ENCODE peak calls at places on chromosomes 16 and 17, in nine cellular contexts. I, O, B, W, J, M, U, D and A are unnamed samples.

GRCh38 chr16:46785076-46785845 is 37.1 kb upstream of the MYLK3 start:
- DNase-seq in B (no peak), M (no peak), I (no peak), J (no peak), U (no peak), O (no peak), D (no peak), W (no peak), A (no peak)

GRCh38 chr16:25005445-25006306 is 9.5 kb downstream of the ARHGAP17 start:
- DNase-seq in M (no peak), D (no peak), B (no peak), U (no peak), O (no peak), W (no peak), J (no peak), I (no peak), A (no peak)

GRCh38 chr16:55559233-55559632 is 7.3 kb upstream of the CAPNS2 start:
- DNase-seq in I (no peak), M (no peak), B (no peak), W (no peak), D (peak; percentile 63), O (no peak), U (peak; percentile 73), J (no peak), A (no peak)

GRCh38 chr16:68826652-68827051 is 16.7 kb upstream of the TANGO6 start:
- DNase-seq in M (no peak), O (no peak), W (no peak), D (no peak), U (no peak), I (no peak), B (no peak), J (no peak), A (no peak)

GRCh38 chr17:27597783-27598320 is 33.1 kb upstream of the LGALS9 start:
- DNase-seq in O (no peak), J (peak; percentile 66), M (no peak), B (no peak), W (no peak), U (no peak), I (no peak), D (no peak), A (no peak)

GRCh38 chr17:49798182-49798581 is 9.7 kb downstream of the KAT7 start:
- DNase-seq in O (no peak), B (no peak), I (no peak), M (no peak), J (no peak), D (no peak), U (peak; percentile 71), W (no peak), A (peak; percentile 28)

GRCh38 chr17:46264456-46265198 is 30.3 kb upstream of the LRRC37A start:
- DNase-seq in U (peak; percentile 92), B (peak; percentile 56), M (no peak), D (no peak), W (no peak), I (no peak), J (no peak), O (no peak), A (no peak)

GRCh38 chr16:54164789-54165173 is 121.8 kb downstream of the IRX3 start:
- DNase-seq in I (no peak), W (no peak), O (no peak), B (no peak), D (no peak), J (no peak), M (no peak), U (no peak), A (no peak)

GRCh38 chr16:50318796-50319578 is 49.8 kb downstream of the BRD7 start:
- DNase-seq in W (no peak), U (no peak), M (no peak), D (no peak), J (no peak), I (no peak), B (no peak), O (no peak), A (no peak)

GRCh38 chr17:75878174-75878998 is at the start of gene TRIM47:
- DNase-seq in W (peak; percentile 81), I (no peak), O (peak; percentile 66), M (peak; percentile 68), U (peak; percentile 49), J (peak; percentile 88), B (peak; percentile 75), D (peak; percentile 46), A (peak; percentile 48)

DNA sequence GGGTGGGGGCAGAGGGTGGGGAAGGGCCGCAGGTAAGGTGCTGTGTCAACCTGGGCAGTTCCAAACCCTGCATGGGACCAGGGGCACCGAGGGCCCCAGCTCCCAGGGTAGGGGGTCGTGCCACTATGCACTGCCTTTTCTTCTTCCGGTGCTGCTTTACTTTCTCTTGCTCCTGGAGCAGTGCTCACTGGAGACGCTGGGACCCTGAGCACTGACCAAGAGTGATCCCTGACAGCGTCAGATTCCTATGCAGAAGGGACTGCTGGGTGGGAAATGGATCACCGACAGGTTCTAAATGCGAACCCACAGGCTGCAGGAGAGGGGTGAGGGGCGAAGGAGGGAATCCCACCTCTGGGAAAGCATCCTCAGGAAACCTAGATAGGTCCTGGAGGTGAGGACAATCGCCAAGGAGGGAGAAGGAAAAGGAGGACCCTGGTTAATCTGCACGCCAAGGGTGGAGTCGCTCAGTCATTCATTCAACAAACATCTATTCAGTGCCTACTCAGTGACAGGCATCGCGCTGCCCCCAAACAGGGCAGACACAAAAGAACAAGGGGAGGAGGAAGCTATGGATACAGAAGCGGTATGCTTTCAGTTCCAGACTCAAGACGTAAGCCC is 470.2 kb downstream of the SOX9 start:
- DNase-seq in W (no peak), J (no peak), M (no peak), D (no peak), B (peak; percentile 53), I (no peak), O (no peak), U (no peak), A (no peak)
- TF ChIP-seq POLR2A in W (no peak), J (no peak), M (no peak), D (no peak), B (no peak), I (no peak), O (no peak), U (no peak), A (no peak)

DNA sequence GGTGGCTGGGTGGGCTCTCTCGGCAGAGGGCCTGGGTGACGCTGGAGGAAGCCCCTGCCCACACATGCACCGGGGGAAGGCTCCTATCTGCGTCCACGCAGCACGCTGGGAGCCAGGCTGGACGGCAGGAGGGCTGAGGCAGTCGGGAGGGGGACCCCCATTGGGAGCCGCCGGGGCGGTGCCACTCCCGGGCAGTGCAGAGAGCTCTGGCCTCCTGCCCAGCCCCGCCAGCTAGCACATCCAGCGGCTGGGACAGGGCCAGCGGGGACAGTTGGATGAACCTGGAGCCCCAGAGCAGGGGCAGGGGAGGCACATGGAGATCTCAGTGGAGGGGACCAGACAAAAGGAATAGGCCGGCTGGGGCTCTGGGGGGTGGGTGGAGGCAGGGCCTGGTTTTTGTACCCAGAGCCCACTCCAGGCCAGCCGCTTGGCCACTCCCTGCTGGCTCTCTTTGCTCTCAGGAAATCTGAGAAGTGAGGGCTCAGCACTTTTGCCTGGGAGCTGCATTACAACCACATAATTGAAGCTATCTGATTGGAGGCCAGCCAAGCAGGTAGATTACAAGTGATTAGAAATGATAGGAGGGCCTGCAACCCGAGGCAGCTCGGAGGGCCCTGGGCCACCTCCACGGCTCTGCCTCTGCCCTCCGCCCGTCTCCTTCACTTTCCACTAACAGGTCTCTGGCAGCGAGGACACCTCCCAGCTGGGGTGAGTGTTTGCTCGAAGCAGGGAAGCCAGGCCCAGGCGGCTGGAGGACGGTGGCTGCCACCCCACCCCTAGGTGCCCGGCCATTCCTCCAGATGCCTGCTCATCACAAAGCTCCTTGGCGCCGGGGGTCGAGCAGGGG is 40.1 kb downstream of the ENGASE start:
- DNase-seq in U (no peak), M (peak; percentile 54), I (no peak), D (peak; percentile 86), J (no peak), O (peak; percentile 66), W (peak; percentile 34), B (no peak), A (no peak)
- H3K27ac ChIP-seq in U (no peak overlapping the region), M (no peak overlapping the region), I (no peak overlapping the region), D (no peak overlapping the region), J (no peak overlapping the region), O (no peak overlapping the region), W (peak overlapping the region; percentile 15), B (no peak overlapping the region), A (no peak overlapping the region)

GRCh38 chr16:27317320-27317719 is 3.5 kb downstream of the IL4R start:
- DNase-seq in B (no peak), D (peak; percentile 64), J (peak; percentile 70), M (no peak), O (no peak), W (peak; percentile 14), I (no peak), U (no peak), A (no peak)

GRCh38 chr16:27314986-27315332 is 1.2 kb downstream of the IL4R start:
- DNase-seq in U (no peak), B (no peak), D (no peak), W (no peak), O (no peak), J (no peak), M (no peak), I (no peak), A (no peak)

GRCh38 chr16:27315333-27316037 is 1.7 kb downstream of the IL4R start:
- DNase-seq in B (peak; percentile 58), J (peak; percentile 89), U (peak; percentile 65), D (peak; percentile 35), I (peak; percentile 43), O (peak; percentile 75), M (peak; percentile 56), W (peak; percentile 78), A (no peak)

GRCh38 chr16:27317738-27318398 is 4.1 kb downstream of the IL4R start:
- DNase-seq in W (no peak), U (no peak), O (no peak), M (no peak), B (no peak), J (no peak), I (no peak), D (no peak), A (no peak)

GRCh38 chr16:27316038-27316680 is 2.4 kb downstream of the IL4R start:
- DNase-seq in U (no peak), I (no peak), J (peak; percentile 62), M (no peak), B (no peak), W (peak; percentile 17), O (no peak), D (no peak), A (no peak)
- TF ChIP-seq POLR2A in U (peak; percentile 26), I (no peak), J (no peak), M (no peak), B (no peak), W (no peak), O (no peak), D (no peak), A (no peak)

DNA sequence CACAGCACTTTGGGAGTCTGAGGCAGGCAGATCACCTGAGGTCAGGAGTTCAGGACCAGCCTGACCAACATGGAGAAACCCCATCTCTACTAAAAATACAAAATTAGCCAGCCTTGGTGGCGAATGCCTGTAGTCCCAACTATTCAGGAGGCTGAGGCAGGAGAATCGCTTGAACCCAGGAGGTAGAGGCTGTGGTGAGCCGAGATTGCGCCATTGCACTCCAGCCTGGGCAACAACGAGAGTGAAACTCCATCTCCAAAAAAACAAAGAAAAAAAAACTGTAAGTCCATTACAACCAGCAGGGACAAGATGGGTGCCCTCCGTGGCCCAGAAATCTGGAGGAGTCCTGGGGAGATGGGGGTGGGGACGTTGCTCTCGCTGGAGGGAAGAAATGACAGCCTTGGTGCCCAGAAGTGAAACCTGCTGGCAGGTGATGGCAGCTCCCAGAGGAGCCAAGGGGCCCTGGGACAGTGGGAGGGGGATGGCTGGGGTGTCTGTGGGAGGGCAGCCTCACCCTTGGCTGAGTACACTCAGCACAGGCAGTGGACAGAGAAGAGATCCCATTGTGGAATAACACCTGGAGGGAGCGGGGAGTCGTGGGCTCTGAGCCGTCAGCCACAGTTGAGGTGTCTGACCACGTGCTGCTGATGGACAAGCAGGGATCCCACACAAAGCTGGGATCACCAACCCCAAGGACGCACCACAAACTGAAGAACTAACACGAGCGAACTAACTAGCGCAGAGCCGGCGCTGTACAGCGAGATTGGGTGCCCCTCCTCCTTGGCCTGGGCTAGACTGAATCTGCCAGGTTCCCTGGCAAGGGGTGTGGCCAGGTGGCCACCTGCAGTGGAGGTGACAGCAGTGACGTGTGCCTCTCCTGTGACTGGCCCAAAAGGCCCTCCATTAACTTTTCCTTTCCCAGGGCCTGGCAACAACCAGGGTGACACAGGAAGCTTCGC is 46.9 kb upstream of the BAHCC1 start:
- DNase-seq in U (no peak), M (peak; percentile 84), B (no peak), D (no peak), I (no peak), J (no peak), O (peak; percentile 93), W (no peak), A (no peak)
- H3K27ac ChIP-seq in U (no peak overlapping the region), M (peak overlapping the region; percentile 82), B (no peak overlapping the region), D (no peak overlapping the region), I (no peak overlapping the region), J (no peak overlapping the region), O (peak overlapping the region; percentile 80), W (no peak overlapping the region), A (no peak overlapping the region)